ENCODE peak calls at places on chromosomes 12 and 14, in six cellular contexts. H is fibroblast of mammary gland, J is neural progenitor cell, E is AG04450, G is PC-3, F is AG10803. L is an unnamed sample.

GRCh38 chr12:102722147-102722546 is 194.9 kb downstream of the PAH start:
- DNase-seq in F (no peak), J (no peak), G (no peak), E (no peak), H (no peak), L (no peak)

GRCh38 chr12:44372259-44372658 is 503.9 kb downstream of the NELL2 start:
- DNase-seq in J (no peak), H (peak), E (peak), F (no peak), G (peak), L (no peak)

GRCh38 chr12:120709976-120710804 is at the start of gene UNC119B:
- DNase-seq in J (peak), H (peak), E (no peak), G (peak), F (peak), L (no peak)

GRCh38 chr12:80040075-80040738 is 59.1 kb upstream of the OTOGL start:
- DNase-seq in F (peak), E (no peak), J (no peak), G (no peak), H (peak), L (no peak)

GRCh38 chr12:6653342-6653741 is 6.1 kb upstream of the ACRBP start:
- DNase-seq in E (no peak), H (no peak), G (no peak), F (no peak), J (no peak), L (no peak)

GRCh38 chr14:104891664-104892500 is 26.8 kb downstream of the CEP170B start:
- DNase-seq in E (no peak), G (no peak), H (no peak), F (no peak), J (no peak), L (no peak)

GRCh38 chr12:6551063-6551461 is 4.8 kb downstream of the IFFO1 start:
- DNase-seq in H (no peak), F (peak), G (no peak), E (no peak), J (no peak), L (no peak)

GRCh38 chr14:47435331-47435965 is 240.0 kb downstream of the MDGA2 start:
- DNase-seq in H (no peak), F (no peak), J (no peak), G (no peak), E (no peak), L (no peak)

GRCh38 chr12:6193853-6194815 is 6.1 kb upstream of the CD9 start:
- DNase-seq in F (no peak), E (no peak), H (no peak), G (no peak), J (peak), L (peak)

GRCh38 chr12:10182662-10183061 is 3.8 kb downstream of the TMEM52B start:
- DNase-seq in H (peak), J (no peak), F (peak), E (no peak), G (peak), L (no peak)

GRCh38 chr12:67543371-67543770 is 105.2 kb upstream of the DYRK2 start:
- DNase-seq in G (no peak), H (no peak), E (no peak), J (no peak), F (no peak), L (no peak)

GRCh38 chr12:124481257-124481750 is 86.1 kb downstream of the NCOR2 start:
- DNase-seq in H (no peak), E (no peak), J (no peak), G (peak), F (no peak), L (no peak)

GRCh38 chr12:62562892-62563291 is 96.3 kb downstream of the MON2 start:
- DNase-seq in G (no peak), E (no peak), F (peak), H (peak), J (no peak), L (no peak)

GRCh38 chr12:56336361-56337167 is 2.1 kb upstream of the IL23A start:
- DNase-seq in J (no peak), H (no peak), F (no peak), G (no peak), E (no peak), L (no peak)

GRCh38 chr12:56334490-56334793 is 642 bp upstream of the PAN2 start:
- DNase-seq in H (no peak), J (no peak), G (no peak), F (no peak), E (no peak), L (no peak)

GRCh38 chr12:56333679-56334489 is at the start of gene PAN2:
- DNase-seq in J (peak), E (peak), H (peak), F (peak), G (peak), L (peak)

GRCh38 chr12:56338643-56339422 is at the start of gene IL23A:
- DNase-seq in E (no peak), G (peak), H (no peak), J (peak), F (no peak), L (peak)

DNA sequence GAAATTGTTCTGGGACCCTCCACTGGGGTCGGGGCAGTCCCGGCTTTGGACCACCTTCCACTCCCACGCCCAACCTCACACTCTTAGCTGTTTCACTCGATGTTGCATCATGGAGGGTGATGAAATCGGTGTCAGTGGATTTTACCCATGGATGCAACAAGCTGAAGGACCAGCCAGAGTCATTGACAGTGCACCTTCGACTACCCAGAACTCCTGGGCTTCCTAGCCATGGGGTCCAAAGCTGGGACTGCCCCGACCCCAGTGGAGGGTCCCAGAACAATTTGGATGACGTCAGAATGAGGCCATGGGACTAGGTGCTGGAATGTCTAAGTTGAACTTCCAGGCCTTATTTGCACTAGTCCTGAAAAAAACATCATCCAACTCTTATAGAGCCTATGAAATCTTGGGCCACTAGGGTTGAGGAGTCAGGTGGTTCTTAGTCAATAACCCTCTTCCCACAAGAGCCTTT is 897 bp upstream of the IL23A start:
- DNase-seq in E (no peak), J (no peak), G (no peak), F (no peak), H (no peak), L (no peak)
- H3K4me3 ChIP-seq in E (no peak), J (no peak), G (no peak), F (no peak), H (no peak), L (no peak)

DNA sequence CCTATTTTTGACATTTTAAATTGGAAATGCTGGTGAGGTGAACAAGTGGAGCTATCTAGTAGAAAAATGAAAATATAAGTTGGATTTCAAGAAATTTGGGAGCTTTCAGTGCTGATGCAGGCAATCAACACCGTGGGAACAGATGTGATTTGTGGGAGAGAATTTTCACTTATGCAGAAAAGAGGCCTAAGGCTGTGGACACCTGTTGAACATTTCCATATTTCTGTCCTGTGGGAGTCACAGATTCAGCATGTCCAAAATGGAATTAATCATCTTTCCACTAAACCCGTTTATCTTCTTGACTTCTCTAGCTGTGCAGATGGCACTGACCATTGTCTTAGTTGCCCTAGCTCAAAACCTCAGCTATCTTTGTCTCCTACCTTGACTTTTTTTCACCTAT is 2.5 kb upstream of the GPATCH2L start:
- DNase-seq in F (no peak), G (no peak), E (no peak), H (no peak), J (no peak), L (no peak)
- H3K4me3 ChIP-seq in F (no peak), G (no peak), E (no peak), H (no peak), J (no peak), L (no peak)

GRCh38 chr14:35368583-35368982 is 36.0 kb downstream of the NFKBIA start:
- DNase-seq in J (no peak), G (no peak), E (no peak), H (no peak), F (no peak), L (no peak)
- H3K4me3 ChIP-seq in J (no peak), G (no peak), E (no peak), H (no peak), F (no peak), L (no peak)

DNA sequence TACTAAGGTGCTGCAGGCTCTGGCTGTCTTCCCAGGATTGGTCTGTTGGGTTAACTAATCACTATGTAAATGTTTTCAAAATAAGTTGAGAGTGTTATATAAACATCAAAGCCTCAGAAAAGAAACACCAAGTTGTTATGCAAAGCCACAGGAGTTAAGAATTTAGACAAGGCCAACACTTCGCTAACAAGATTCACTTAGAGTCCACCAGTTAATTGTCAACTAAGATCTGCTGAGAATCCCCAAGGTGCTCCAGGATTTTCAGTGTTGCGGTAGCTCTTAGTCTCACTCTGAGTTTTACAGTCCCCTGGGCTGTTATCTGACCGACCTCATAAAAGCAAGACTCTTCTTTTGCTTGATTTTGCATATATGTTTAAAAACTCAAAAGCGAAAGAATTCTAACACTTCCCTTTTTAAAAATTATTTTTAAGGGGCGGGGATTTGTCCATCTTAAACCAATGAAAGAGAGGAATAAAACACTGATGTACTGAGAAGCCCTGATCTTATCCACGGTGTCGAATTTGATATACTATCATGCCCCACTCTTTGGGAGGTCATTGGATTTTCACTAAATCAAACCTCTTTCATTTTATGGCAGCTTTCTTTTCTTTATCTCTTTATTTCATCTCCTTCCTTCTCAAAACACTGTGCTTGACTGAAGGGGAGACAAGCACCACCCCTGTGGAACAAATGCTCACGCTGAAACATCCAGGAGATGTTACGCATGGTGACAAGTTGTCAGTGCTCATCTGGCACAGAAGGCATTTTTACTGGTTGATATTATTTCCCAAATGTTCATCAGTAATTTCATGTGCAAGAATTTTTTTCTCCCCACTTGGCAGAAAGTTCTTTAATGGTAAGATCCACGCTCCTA is 7.0 kb downstream of the NIN start:
- DNase-seq in E (no peak), G (no peak), F (no peak), J (no peak), H (no peak), L (no peak)
- H3K4me3 ChIP-seq in E (no peak), G (no peak), F (no peak), J (no peak), H (no peak), L (no peak)

DNA sequence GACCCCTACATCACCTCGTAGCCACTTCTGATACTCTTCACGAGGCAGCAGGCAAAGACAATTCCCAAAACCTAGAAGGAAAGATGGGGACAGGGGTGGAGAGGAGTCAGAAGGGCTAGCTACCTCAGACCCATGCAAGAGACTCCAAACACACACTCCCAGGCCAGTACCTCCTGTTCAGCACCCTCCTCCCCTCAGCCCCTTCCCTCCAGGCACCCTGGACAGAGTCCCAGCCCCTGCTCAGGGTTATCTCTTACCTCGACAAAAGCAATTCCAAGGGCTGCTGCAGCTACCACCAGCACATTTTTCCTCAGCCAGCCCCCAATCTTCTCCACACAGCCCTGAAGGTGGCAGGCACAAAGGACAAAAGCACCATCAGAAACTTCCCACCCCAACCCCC is 3.3 kb downstream of the CD63 start:
- DNase-seq in F (no peak), J (no peak), H (no peak), G (no peak), E (no peak), L (no peak)
- H3K4me3 ChIP-seq in F (no peak), J (no peak), H (peak), G (no peak), E (peak), L (no peak)

DNA sequence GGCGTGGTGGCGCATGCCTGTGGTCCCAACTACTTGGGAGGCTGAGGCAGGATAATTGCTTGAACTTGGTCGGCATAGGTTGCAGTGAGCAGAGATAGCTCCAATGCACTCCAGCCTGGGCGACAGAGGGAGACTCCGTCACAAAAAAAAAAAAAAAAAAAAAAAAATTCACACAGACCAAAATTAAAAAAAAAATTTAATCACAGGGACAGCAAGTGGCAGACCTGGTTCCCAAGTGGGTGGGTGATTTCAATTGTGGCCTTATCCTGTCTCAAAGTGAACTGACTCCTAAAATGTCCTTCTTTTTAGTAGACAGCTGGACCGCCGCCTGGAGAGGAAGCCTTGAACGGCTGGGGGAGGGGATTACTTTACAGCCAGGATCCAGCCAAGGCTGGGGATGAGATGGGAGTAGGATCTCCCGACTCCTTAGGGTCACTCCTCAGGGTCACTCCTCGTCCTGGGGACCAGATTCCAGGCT is 1.6 kb upstream of the KCNH3 start:
- DNase-seq in F (no peak), J (no peak), H (no peak), E (no peak), G (no peak), L (no peak)
- H3K4me3 ChIP-seq in F (peak), J (peak), H (no peak), E (no peak), G (peak), L (no peak)

DNA sequence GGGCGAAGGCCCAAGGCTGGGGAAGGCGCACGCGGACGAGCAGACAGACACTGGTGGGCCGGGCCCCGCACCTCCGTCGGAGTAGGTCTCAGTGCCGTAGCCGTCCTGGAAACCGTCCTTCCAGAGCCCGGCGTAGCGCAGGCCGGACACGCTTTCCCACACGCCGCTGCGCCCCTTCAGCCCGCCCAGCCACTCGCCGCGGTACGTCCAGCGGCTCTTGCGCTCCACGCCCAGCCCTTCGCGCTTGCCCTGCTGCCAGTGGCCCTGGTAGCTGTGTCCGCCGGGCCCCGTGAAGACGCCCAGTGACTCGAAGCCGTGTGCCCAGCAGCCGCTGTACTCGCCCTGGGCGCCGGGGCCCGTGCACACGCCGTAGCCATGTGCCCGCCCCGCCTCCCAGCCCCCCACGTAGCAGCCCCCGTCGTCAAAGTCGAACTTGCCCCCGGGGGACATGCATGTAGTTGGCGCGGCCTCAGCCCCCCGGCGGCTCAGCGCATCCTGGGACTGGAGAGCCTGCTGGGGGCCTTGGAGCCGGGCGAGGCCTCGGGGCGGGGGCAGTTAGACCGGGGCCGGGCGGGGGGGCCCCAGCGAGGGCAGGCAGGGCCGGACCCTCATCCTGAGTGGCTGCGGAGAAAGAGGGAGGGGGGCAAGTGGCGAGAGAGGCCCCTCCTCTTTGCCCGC is 1.4 kb downstream of the JPH4 start:
- DNase-seq in E (no peak), J (peak), G (no peak), H (no peak), F (no peak), L (no peak)
- H3K4me3 ChIP-seq in E (no peak), J (peak), G (no peak), H (no peak), F (no peak), L (no peak)

L was measured in Jurkat, Clone E6-1.